ENCODE peak calls at places on chromosome 19, in four cellular contexts. One of them, this sample, is unnamed.

GRCh38 chr19:13847900-13848677 is 28.8 kb upstream of the NANOS3 start:
- DNase-seq in left ventricle myocardium inferior: no peak
- DNase-seq in HS-5: no peak
- DNase-seq in T follicular helper cell: no peak
- DNase-seq in this sample: no peak

GRCh38 chr19:45340232-45340898 is at the start of gene KLC3:
- DNase-seq in T follicular helper cell: peak; percentile 10
- DNase-seq in left ventricle myocardium inferior: no peak
- DNase-seq in HS-5: no peak
- DNase-seq in this sample: peak; percentile 31

GRCh38 chr19:35365303-35365702 is 5.6 kb upstream of the GPR42 start:
- DNase-seq in left ventricle myocardium inferior: no peak
- DNase-seq in T follicular helper cell: no peak
- DNase-seq in HS-5: no peak
- DNase-seq in this sample: no peak

GRCh38 chr19:42280761-42281174 is 11.7 kb downstream of the CIC start:
- DNase-seq in HS-5: no peak
- DNase-seq in T follicular helper cell: peak; percentile 23
- DNase-seq in left ventricle myocardium inferior: no peak
- DNase-seq in this sample: peak; percentile 64

GRCh38 chr19:6457958-6458694 is 1.5 kb downstream of the SLC25A23 start:
- DNase-seq in left ventricle myocardium inferior: no peak
- DNase-seq in HS-5: no peak
- DNase-seq in T follicular helper cell: no peak
- DNase-seq in this sample: no peak

GRCh38 chr19:17097593-17098126 is 22.1 kb downstream of the MYO9B start:
- DNase-seq in T follicular helper cell: no peak
- DNase-seq in left ventricle myocardium inferior: no peak
- DNase-seq in HS-5: no peak
- DNase-seq in this sample: no peak

GRCh38 chr19:5956728-5957127 is 21.2 kb downstream of the RANBP3 start:
- DNase-seq in left ventricle myocardium inferior: no peak
- DNase-seq in HS-5: no peak
- DNase-seq in T follicular helper cell: no peak
- DNase-seq in this sample: no peak

GRCh38 chr19:49422407-49423277 is 599 bp downstream of the PTH2 start:
- DNase-seq in left ventricle myocardium inferior: peak; percentile 38
- DNase-seq in T follicular helper cell: no peak
- DNase-seq in HS-5: no peak
- DNase-seq in this sample: peak; percentile 17

GRCh38 chr19:12668346-12668745 is 1.7 kb downstream of the WDR83 start:
- DNase-seq in HS-5: no peak
- DNase-seq in left ventricle myocardium inferior: no peak
- DNase-seq in T follicular helper cell: no peak
- DNase-seq in this sample: no peak

GRCh38 chr19:4914736-4915501 is 5.6 kb downstream of the UHRF1 start:
- DNase-seq in left ventricle myocardium inferior: no peak
- DNase-seq in HS-5: peak; percentile 84
- DNase-seq in T follicular helper cell: peak; percentile 68
- DNase-seq in this sample: no peak

GRCh38 chr19:18274776-18275356 is 614 bp upstream of the IQCN start:
- DNase-seq in left ventricle myocardium inferior: peak; percentile 87
- DNase-seq in HS-5: peak; percentile 58
- DNase-seq in T follicular helper cell: no peak
- DNase-seq in this sample: no peak

GRCh38 chr19:13633109-13633508 is 126.8 kb upstream of the CACNA1A start:
- DNase-seq in left ventricle myocardium inferior: no peak
- DNase-seq in T follicular helper cell: no peak
- DNase-seq in HS-5: no peak
- DNase-seq in this sample: peak; percentile 97

GRCh38 chr19:12792048-12792852 is 964 bp downstream of the JUNB start:
- DNase-seq in HS-5: no peak
- DNase-seq in T follicular helper cell: no peak
- DNase-seq in left ventricle myocardium inferior: peak; percentile 75
- DNase-seq in this sample: peak; percentile 65

GRCh38 chr19:54481326-54481930 is 8.3 kb upstream of the CDC42EP5 start:
- DNase-seq in HS-5: no peak
- DNase-seq in T follicular helper cell: no peak
- DNase-seq in left ventricle myocardium inferior: no peak
- DNase-seq in this sample: peak; percentile 55

GRCh38 chr19:7829561-7830271 is at the start of gene EVI5L:
- DNase-seq in HS-5: peak; percentile 99
- DNase-seq in left ventricle myocardium inferior: peak; percentile 99
- DNase-seq in T follicular helper cell: peak; percentile 99
- DNase-seq in this sample: peak; percentile 100

GRCh38 chr19:11355160-11356073 is at the start of gene PLPPR2:
- DNase-seq in T follicular helper cell: peak; percentile 78
- DNase-seq in left ventricle myocardium inferior: peak; percentile 96
- DNase-seq in HS-5: peak; percentile 74
- DNase-seq in this sample: peak; percentile 71

GRCh38 chr19:47161876-47162489 is 31.3 kb downstream of the SAE1 start:
- DNase-seq in HS-5: no peak
- DNase-seq in left ventricle myocardium inferior: no peak
- DNase-seq in T follicular helper cell: no peak
- DNase-seq in this sample: no peak

GRCh38 chr19:46896076-46896794 is 35.4 kb downstream of the ARHGAP35 start:
- DNase-seq in HS-5: no peak
- DNase-seq in T follicular helper cell: no peak
- DNase-seq in left ventricle myocardium inferior: no peak
- DNase-seq in this sample: no peak

GRCh38 chr19:47615714-47616113 is 6.8 kb downstream of the BICRA start:
- DNase-seq in left ventricle myocardium inferior: no peak
- DNase-seq in HS-5: no peak
- DNase-seq in T follicular helper cell: no peak
- DNase-seq in this sample: no peak

GRCh38 chr19:31351212-31352193 is 2.3 kb upstream of the TSHZ3 start:
- DNase-seq in HS-5: no peak
- DNase-seq in T follicular helper cell: no peak
- DNase-seq in left ventricle myocardium inferior: peak; percentile 44
- DNase-seq in this sample: no peak

This sample was measured in NCI-H1105.